ENCODE peak calls at places on chromosomes 11 and 22, in seven cellular contexts. One of them, this sample, is unnamed.

GRCh38 chr22:45208993-45209838 is 31.5 kb downstream of the KIAA0930 start:
- DNase-seq in suprapubic skin: peak
- DNase-seq in MM.1S: no peak
- DNase-seq in Peyer's patch: no peak
- DNase-seq in lower lobe of right lung: no peak
- DNase-seq in IMR-90: peak
- DNase-seq in ovary: no peak
- DNase-seq in this sample: no peak

GRCh38 chr11:66745356-66746235 is 16.6 kb upstream of the SPTBN2 start:
- DNase-seq in suprapubic skin: peak
- DNase-seq in MM.1S: peak
- DNase-seq in Peyer's patch: peak
- DNase-seq in lower lobe of right lung: peak
- DNase-seq in IMR-90: no peak
- DNase-seq in ovary: no peak
- DNase-seq in this sample: peak

GRCh38 chr22:23834830-23835772 is 3.7 kb downstream of the DERL3 start:
- DNase-seq in suprapubic skin: peak
- DNase-seq in MM.1S: no peak
- DNase-seq in Peyer's patch: peak
- DNase-seq in lower lobe of right lung: peak
- DNase-seq in IMR-90: no peak
- DNase-seq in ovary: no peak
- DNase-seq in this sample: peak

GRCh38 chr11:69999721-70000120 is 78.4 kb upstream of the ANO1 start:
- DNase-seq in suprapubic skin: no peak
- DNase-seq in MM.1S: no peak
- DNase-seq in Peyer's patch: no peak
- DNase-seq in lower lobe of right lung: no peak
- DNase-seq in IMR-90: no peak
- DNase-seq in ovary: no peak
- DNase-seq in this sample: no peak

GRCh38 chr11:77049081-77049480 is 14.9 kb downstream of the B3GNT6 start:
- DNase-seq in suprapubic skin: no peak
- DNase-seq in MM.1S: no peak
- DNase-seq in Peyer's patch: peak
- DNase-seq in lower lobe of right lung: no peak
- DNase-seq in IMR-90: no peak
- DNase-seq in ovary: no peak
- DNase-seq in this sample: no peak

GRCh38 chr22:40922484-40923303 is 28.5 kb upstream of the RBX1 start:
- DNase-seq in suprapubic skin: no peak
- DNase-seq in MM.1S: peak
- DNase-seq in Peyer's patch: no peak
- DNase-seq in lower lobe of right lung: no peak
- DNase-seq in IMR-90: peak
- DNase-seq in ovary: no peak
- DNase-seq in this sample: no peak

GRCh38 chr22:46321387-46321775 is 14.1 kb upstream of the TRMU start:
- DNase-seq in suprapubic skin: no peak
- DNase-seq in MM.1S: no peak
- DNase-seq in Peyer's patch: no peak
- DNase-seq in lower lobe of right lung: no peak
- DNase-seq in IMR-90: no peak
- DNase-seq in ovary: no peak
- DNase-seq in this sample: no peak

GRCh38 chr22:26463688-26464087 is 19.9 kb downstream of the HPS4 start:
- DNase-seq in suprapubic skin: no peak
- DNase-seq in MM.1S: no peak
- DNase-seq in Peyer's patch: no peak
- DNase-seq in lower lobe of right lung: no peak
- DNase-seq in IMR-90: no peak
- DNase-seq in ovary: no peak
- DNase-seq in this sample: no peak

GRCh38 chr11:23078289-23078971 is 218.2 kb upstream of the CCDC179 start:
- DNase-seq in suprapubic skin: no peak
- DNase-seq in MM.1S: no peak
- DNase-seq in Peyer's patch: no peak
- DNase-seq in lower lobe of right lung: no peak
- DNase-seq in IMR-90: peak
- DNase-seq in ovary: no peak
- DNase-seq in this sample: no peak

GRCh38 chr22:41445171-41446056 is 1.2 kb downstream of the TOB2 start:
- DNase-seq in suprapubic skin: no peak
- DNase-seq in MM.1S: peak
- DNase-seq in Peyer's patch: peak
- DNase-seq in lower lobe of right lung: peak
- DNase-seq in IMR-90: no peak
- DNase-seq in ovary: peak
- DNase-seq in this sample: no peak

DNA sequence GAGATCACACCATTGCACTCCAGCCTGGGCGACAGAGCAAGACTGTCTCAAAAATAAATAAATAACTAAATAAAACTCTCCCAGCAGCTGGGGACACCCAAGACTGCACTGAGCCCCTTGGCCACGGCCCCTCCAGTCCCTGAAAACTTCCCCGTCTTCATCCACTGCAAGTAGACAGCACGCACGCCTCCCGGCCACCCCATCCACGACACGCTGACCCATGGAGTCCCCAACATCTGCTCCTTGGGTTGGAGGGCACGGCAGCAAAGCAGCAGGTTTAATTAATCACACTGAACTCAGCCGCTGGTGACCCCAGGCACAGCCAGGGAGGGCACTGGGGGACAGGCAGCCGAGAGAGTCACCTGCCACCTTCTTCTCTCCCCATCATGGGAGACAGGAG is 178.5 kb downstream of the BRD1 start:
- DNase-seq in suprapubic skin: no peak
- DNase-seq in MM.1S: no peak
- DNase-seq in Peyer's patch: no peak
- DNase-seq in lower lobe of right lung: no peak
- DNase-seq in IMR-90: no peak
- DNase-seq in ovary: no peak
- DNase-seq in this sample: no peak
- TF ChIP-seq CTCF in suprapubic skin: no peak
- TF ChIP-seq CTCF in MM.1S: no peak
- TF ChIP-seq CTCF in Peyer's patch: no peak
- TF ChIP-seq CTCF in lower lobe of right lung: no peak
- TF ChIP-seq CTCF in IMR-90: no peak
- TF ChIP-seq CTCF in ovary: no peak
- TF ChIP-seq CTCF in this sample: no peak

GRCh38 chr11:21635359-21635758 is 557.5 kb upstream of the ANO5 start:
- DNase-seq in suprapubic skin: no peak
- DNase-seq in MM.1S: no peak
- DNase-seq in Peyer's patch: no peak
- DNase-seq in lower lobe of right lung: no peak
- DNase-seq in IMR-90: no peak
- DNase-seq in ovary: no peak
- DNase-seq in this sample: no peak

GRCh38 chr11:21636561-21636960 is 556.3 kb upstream of the ANO5 start:
- DNase-seq in suprapubic skin: no peak
- DNase-seq in MM.1S: no peak
- DNase-seq in Peyer's patch: no peak
- DNase-seq in lower lobe of right lung: no peak
- DNase-seq in IMR-90: no peak
- DNase-seq in ovary: no peak
- DNase-seq in this sample: no peak

GRCh38 chr11:21641839-21642238 is 551.0 kb upstream of the ANO5 start:
- DNase-seq in suprapubic skin: no peak
- DNase-seq in MM.1S: no peak
- DNase-seq in Peyer's patch: no peak
- DNase-seq in lower lobe of right lung: no peak
- DNase-seq in IMR-90: no peak
- DNase-seq in ovary: no peak
- DNase-seq in this sample: no peak

GRCh38 chr11:21646351-21646750 is 546.5 kb upstream of the ANO5 start:
- DNase-seq in suprapubic skin: no peak
- DNase-seq in MM.1S: no peak
- DNase-seq in Peyer's patch: no peak
- DNase-seq in lower lobe of right lung: no peak
- DNase-seq in IMR-90: no peak
- DNase-seq in ovary: no peak
- DNase-seq in this sample: no peak

GRCh38 chr11:21640491-21640890 is 552.4 kb upstream of the ANO5 start:
- DNase-seq in suprapubic skin: no peak
- DNase-seq in MM.1S: peak
- DNase-seq in Peyer's patch: no peak
- DNase-seq in lower lobe of right lung: no peak
- DNase-seq in IMR-90: no peak
- DNase-seq in ovary: no peak
- DNase-seq in this sample: no peak
- H3K27ac ChIP-seq in suprapubic skin: no peak
- H3K27ac ChIP-seq in MM.1S: no peak
- H3K27ac ChIP-seq in Peyer's patch: no peak
- H3K27ac ChIP-seq in lower lobe of right lung: no peak
- H3K27ac ChIP-seq in IMR-90: no peak
- H3K27ac ChIP-seq in ovary: no peak
- H3K27ac ChIP-seq in this sample: no peak

GRCh38 chr11:68380786-68381622 is 68.6 kb downstream of the LRP5 start:
- DNase-seq in suprapubic skin: no peak
- DNase-seq in MM.1S: no peak
- DNase-seq in Peyer's patch: no peak
- DNase-seq in lower lobe of right lung: no peak
- DNase-seq in IMR-90: peak
- DNase-seq in ovary: no peak
- DNase-seq in this sample: no peak
- TF ChIP-seq CTCF in suprapubic skin: no peak
- TF ChIP-seq CTCF in MM.1S: no peak
- TF ChIP-seq CTCF in Peyer's patch: no peak
- TF ChIP-seq CTCF in lower lobe of right lung: no peak
- TF ChIP-seq CTCF in IMR-90: no peak
- TF ChIP-seq CTCF in ovary: no peak
- TF ChIP-seq CTCF in this sample: no peak

GRCh38 chr11:47611240-47611863 is 17.1 kb upstream of the C1QTNF4 start:
- DNase-seq in suprapubic skin: no peak
- DNase-seq in MM.1S: peak
- DNase-seq in Peyer's patch: no peak
- DNase-seq in lower lobe of right lung: no peak
- DNase-seq in IMR-90: no peak
- DNase-seq in ovary: no peak
- DNase-seq in this sample: no peak
- H3K27ac ChIP-seq in suprapubic skin: no peak
- H3K27ac ChIP-seq in MM.1S: peak
- H3K27ac ChIP-seq in Peyer's patch: no peak
- H3K27ac ChIP-seq in lower lobe of right lung: no peak
- H3K27ac ChIP-seq in IMR-90: no peak
- H3K27ac ChIP-seq in ovary: no peak
- H3K27ac ChIP-seq in this sample: no peak

DNA sequence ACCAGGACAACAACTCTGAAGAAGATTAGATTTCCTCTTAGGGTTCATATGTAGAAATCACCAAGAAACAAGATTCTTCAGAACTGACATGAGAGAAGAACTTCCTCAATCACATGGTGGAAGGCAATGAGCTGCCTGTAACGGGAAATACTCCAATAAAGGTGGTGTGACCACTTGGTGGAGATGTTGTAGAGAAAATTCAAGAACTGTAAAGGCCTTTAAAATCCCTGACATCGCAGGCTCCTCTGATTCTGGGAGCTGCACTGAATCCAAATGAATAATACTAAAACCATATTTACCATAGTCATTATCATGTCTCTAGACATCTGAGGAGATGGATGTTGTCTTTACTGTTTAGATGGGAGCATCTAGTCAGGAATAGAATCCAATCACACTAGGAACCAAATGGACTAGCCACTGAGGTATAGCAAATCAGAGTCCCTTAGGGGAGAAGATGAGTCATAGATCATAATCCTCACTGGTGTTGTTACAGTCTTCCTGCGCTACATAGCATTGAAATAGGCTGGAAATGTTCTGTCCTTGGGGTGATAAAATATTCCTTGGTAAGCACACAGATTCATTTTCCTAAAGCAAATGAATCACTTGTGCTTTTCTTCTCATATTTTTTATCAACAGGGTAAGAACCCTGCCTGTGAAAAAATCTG is 321.6 kb upstream of the TENM4 start:
- DNase-seq in suprapubic skin: no peak
- DNase-seq in MM.1S: peak
- DNase-seq in Peyer's patch: no peak
- DNase-seq in lower lobe of right lung: no peak
- DNase-seq in IMR-90: peak
- DNase-seq in ovary: no peak
- DNase-seq in this sample: no peak
- TF ChIP-seq CTCF in suprapubic skin: no peak
- TF ChIP-seq CTCF in MM.1S: peak
- TF ChIP-seq CTCF in Peyer's patch: no peak
- TF ChIP-seq CTCF in lower lobe of right lung: peak
- TF ChIP-seq CTCF in IMR-90: peak
- TF ChIP-seq CTCF in ovary: no peak
- TF ChIP-seq CTCF in this sample: no peak